ENCODE peak calls at places on chromosomes 3 and 15, in five cellular contexts. Q is HepG2, G is HCT116, R is GM12878, H is K562. C is an unnamed sample. For H3K27me3, the result is how much of the 10 kb centered on the place peaks cover.

GRCh38 chr3:174321549-174321948 is 537.6 kb upstream of the NAALADL2 start:
- DNase-seq in Q (no peak), G (no peak), R (no peak), H (no peak), C (no peak)

GRCh38 chr15:100457201-100457600 is 71.5 kb downstream of the CERS3 start:
- DNase-seq in Q (no peak), G (no peak), R (no peak), H (no peak), C (peak)

GRCh38 chr3:46998121-46998851 is 18.8 kb downstream of the NBEAL2 start:
- DNase-seq in Q (peak), G (peak), R (no peak), H (peak), C (peak)

GRCh38 chr3:150238995-150239612 is 169.0 kb upstream of the TSC22D2 start:
- DNase-seq in Q (peak), G (peak), R (no peak), H (no peak), C (peak)

GRCh38 chr3:46699846-46700523 is 1.2 kb upstream of the TMIE start:
- DNase-seq in Q (no peak), G (no peak), R (no peak), H (no peak), C (no peak)

GRCh38 chr3:184538600-184539431 is 22.8 kb upstream of the EPHB3 start:
- DNase-seq in Q (no peak), G (no peak), R (no peak), H (no peak), C (no peak)

GRCh38 chr15:25481208-25481862 is 42.5 kb upstream of the UBE3A start:
- DNase-seq in Q (no peak), G (no peak), R (no peak), H (no peak), C (peak)

GRCh38 chr15:71261934-71262333 is 146.7 kb downstream of the THSD4 start:
- DNase-seq in Q (no peak), G (no peak), R (no peak), H (no peak), C (no peak)

GRCh38 chr15:61157933-61158332 is 71.2 kb downstream of the RORA start:
- DNase-seq in Q (no peak), G (no peak), R (no peak), H (no peak), C (no peak)

GRCh38 chr3:179037361-179037760 is 34.2 kb downstream of the ZMAT3 start:
- DNase-seq in Q (no peak), G (no peak), R (no peak), H (no peak), C (no peak)

GRCh38 chr3:170703121-170703588 is 117.3 kb upstream of the SLC7A14 start:
- DNase-seq in Q (no peak), G (no peak), R (no peak), H (peak), C (no peak)

GRCh38 chr15:38425269-38425668 is 28.7 kb upstream of the FAM98B start:
- DNase-seq in Q (no peak), G (no peak), R (no peak), H (no peak), C (no peak)

DNA sequence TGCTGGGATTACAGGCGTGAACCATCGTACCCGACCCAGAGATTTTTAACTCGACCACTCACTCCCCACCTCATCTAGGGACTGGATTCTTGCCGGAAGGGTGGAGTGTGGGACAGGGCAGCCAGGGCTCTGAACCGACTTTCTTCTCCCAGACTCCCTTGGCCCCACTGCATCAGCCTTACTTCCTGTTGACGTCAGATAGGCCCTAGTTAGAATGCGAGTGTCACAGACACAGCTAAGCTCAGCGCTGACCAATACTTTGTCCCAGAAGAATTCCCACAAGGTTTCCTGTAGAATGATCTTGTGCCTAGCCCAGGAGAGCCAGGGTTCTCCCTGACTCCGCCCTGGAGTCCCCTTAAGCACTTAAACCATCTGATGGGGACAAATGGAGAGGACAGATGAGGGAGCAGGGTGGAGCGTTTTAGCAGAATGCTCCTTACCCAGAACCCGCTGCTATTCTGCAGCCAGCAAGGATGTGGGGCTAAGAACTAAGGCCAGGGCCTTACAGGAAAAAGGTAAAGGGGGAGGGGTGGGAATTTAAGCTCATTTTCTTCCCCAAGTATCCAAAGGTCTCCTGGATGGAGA is 5.8 kb upstream of the TUSC2 start:
- DNase-seq in Q (no peak), G (no peak), R (no peak), H (no peak), C (no peak)
- TF ChIP-seq REST in Q (no peak), G (no peak), R (no peak), H (no peak), C (no peak)

GRCh38 chr15:45107941-45108630 is 5.9 kb downstream of the DUOX2 start:
- DNase-seq in Q (no peak), G (no peak), R (no peak), H (no peak), C (no peak)
- H3K27me3 ChIP-seq in Q (under half), G (under half), R (under half), H (under half), C (under half)

GRCh38 chr3:71787851-71788405 is 3.0 kb upstream of the PROK2 start:
- DNase-seq in Q (no peak), G (no peak), R (no peak), H (no peak), C (no peak)

GRCh38 chr3:71786551-71786950 is 1.6 kb upstream of the PROK2 start:
- DNase-seq in Q (no peak), G (no peak), R (no peak), H (no peak), C (peak)

GRCh38 chr3:71785594-71786472 is 885 bp upstream of the PROK2 start:
- DNase-seq in Q (no peak), G (no peak), R (no peak), H (no peak), C (peak)

GRCh38 chr3:71784914-71785593 is at the start of gene PROK2:
- DNase-seq in Q (no peak), G (no peak), R (no peak), H (no peak), C (peak)

DNA sequence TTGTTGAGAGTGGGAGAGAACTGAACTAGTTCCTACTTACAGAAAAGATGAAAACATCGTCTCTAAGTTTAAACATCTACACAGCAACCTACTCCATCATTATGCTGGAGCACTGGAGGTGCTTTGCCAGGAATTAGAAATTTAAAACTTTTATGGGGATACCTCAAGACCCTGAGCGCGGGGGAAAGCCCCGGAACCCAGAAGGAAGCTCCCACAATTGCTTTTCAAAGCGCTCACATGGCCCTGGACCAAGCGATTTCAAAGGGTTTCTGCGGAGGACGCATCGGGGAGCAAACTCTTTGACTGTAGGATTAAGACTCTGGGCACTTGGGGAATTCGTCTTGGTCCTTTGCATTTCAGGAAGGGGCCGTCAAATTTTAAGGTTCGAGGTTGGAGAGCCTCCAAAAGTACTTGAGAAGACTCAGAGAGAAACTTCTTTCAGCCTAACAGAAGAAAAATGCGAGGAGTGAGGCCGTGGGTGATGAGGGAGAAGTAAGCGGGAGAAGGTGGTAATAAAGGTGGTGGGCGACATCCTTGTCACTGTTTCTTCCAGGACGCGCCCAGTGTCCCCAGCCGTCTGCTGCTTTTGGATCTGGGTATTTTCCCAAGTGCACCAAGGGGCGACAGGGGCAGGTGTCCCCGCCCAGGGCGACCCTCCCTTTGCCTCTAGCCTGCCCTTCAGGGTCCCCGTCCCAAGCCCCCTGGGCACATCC is 591 bp downstream of the PROK2 start:
- DNase-seq in Q (no peak), G (no peak), R (no peak), H (no peak), C (peak)
- TF ChIP-seq EZH2 in Q (no peak), G (no peak), R (no peak), H (no peak), C (peak)

GRCh38 chr3:48345946-48346572 is 12.6 kb upstream of the SPINK8 start:
- DNase-seq in Q (no peak), G (no peak), R (no peak), H (no peak), C (no peak)
- TF ChIP-seq REST in Q (no peak), G (no peak), R (no peak), H (no peak), C (no peak)

GRCh38 chr15:89397653-89398023 is 63.0 kb upstream of the POLG start:
- DNase-seq in Q (no peak), G (no peak), R (no peak), H (no peak), C (no peak)
- H3K27me3 ChIP-seq in Q (half or more), G (under half), R (under half), H (under half), C (half or more)

GRCh38 chr15:43294091-43294706 is 27.5 kb upstream of the TGM5 start:
- DNase-seq in Q (no peak), G (no peak), R (no peak), H (no peak), C (no peak)

GRCh38 chr15:43287254-43287653 is 20.5 kb upstream of the TGM5 start:
- DNase-seq in Q (no peak), G (no peak), R (no peak), H (no peak), C (no peak)

GRCh38 chr15:43293402-43293801 is 26.7 kb upstream of the TGM5 start:
- DNase-seq in Q (peak), G (no peak), R (no peak), H (peak), C (peak)

DNA sequence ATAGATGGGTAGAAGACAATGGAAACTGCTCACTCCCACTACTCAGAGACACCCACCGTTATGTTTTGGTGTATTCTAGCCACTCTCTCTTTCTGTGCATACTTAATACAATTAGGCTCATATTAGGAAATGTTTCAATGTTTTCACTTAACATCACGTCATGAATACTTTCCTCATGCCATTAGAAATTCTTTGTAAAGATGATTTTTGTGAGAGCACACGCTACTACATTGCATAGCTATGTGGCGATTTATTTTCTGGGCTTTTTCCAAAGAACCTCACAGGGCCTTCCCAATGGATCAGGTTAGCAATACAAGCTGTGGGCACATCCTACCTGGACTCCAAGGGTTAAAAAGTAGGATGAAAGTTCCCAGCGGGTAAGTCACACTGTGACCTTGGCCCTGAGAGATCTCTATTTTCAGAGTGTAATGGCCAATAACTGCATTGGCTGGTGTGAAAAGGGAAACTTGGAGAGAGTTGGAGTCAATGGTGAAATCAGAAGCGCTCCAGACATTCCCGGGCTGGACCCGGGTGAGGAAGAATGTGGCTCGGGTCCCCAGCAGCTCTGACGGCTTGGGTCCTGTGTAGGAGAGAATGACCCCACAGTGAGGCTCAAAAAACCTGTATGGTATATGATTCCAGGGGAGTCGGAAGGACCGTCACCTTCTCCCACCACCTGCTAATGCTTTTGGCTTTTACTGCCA is 25.8 kb upstream of the TGM5 start:
- DNase-seq in Q (no peak), G (no peak), R (no peak), H (no peak), C (no peak)
- TF ChIP-seq EZH2 in Q (no peak), G (no peak), R (no peak), H (no peak), C (no peak)

DNA sequence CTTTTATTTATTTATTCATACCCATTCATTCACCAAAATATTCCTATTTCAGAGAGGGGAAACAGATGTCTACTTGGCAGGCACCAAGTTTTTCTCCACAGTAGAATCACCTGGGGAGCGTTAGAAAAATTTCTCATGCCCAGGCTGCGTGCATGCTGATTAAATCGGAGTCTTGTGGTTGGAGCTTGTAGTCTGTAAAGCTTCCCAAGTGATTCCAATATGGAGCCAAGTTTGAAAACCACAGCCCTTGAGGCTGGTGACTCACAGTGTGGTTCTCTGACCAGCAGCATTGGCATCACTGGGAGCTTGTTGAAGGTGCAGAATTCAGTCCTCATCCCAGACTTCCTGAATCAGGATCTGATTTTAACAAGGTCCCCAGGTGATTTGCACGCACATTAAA is 49.7 kb downstream of the PDHB start:
- DNase-seq in Q (no peak), G (peak), R (no peak), H (no peak), C (no peak)
- TF ChIP-seq REST in Q (no peak), G (no peak), R (no peak), H (no peak), C (no peak)

DNA sequence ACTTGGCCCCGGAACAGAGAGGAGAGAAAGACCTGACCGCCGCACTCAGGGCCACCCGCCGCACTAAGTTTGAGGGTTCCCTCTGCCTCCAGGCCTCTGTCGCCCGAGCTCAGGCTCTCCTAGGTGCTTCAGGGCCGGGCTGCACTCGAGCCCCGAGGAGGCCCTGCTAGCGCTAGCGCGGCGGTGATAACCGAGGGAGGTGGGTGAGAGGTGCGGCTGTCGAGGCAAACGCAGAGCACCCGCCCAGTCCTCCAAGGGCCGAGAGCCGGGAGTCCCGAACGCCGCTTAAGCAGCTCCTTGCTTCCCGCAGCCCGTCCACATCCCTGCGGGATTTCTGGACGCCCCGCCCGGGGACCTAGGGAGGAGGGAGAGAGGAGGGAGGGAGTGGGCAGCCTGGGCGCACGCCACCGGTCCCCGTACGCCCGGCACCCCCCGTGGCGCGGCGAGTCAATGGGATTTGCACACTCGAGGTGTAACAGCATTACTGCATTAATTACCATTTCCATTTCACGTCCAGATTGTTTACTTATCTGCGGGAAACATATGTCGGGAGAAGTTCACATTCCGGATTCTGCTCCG is 6.8 kb downstream of the SOX14 start:
- DNase-seq in Q (no peak), G (no peak), R (no peak), H (no peak), C (peak)
- H3K27me3 ChIP-seq in Q (half or more), G (under half), R (half or more), H (under half), C (half or more)

GRCh38 chr3:55473788-55474187 is 13.3 kb downstream of the WNT5A start:
- DNase-seq in Q (no peak), G (no peak), R (no peak), H (no peak), C (peak)

GRCh38 chr3:55471084-55471483 is 16.0 kb downstream of the WNT5A start:
- DNase-seq in Q (no peak), G (no peak), R (no peak), H (no peak), C (no peak)

GRCh38 chr3:55471522-55472280 is 15.4 kb downstream of the WNT5A start:
- DNase-seq in Q (no peak), G (no peak), R (no peak), H (no peak), C (no peak)

GRCh38 chr3:55476515-55476914 is 10.6 kb downstream of the WNT5A start:
- DNase-seq in Q (no peak), G (no peak), R (no peak), H (no peak), C (no peak)

GRCh38 chr3:55474213-55474632 is 12.9 kb downstream of the WNT5A start:
- DNase-seq in Q (no peak), G (no peak), R (no peak), H (no peak), C (peak)
- TF ChIP-seq EZH2 in Q (no peak), G (no peak), R (no peak), H (no peak), C (peak)

DNA sequence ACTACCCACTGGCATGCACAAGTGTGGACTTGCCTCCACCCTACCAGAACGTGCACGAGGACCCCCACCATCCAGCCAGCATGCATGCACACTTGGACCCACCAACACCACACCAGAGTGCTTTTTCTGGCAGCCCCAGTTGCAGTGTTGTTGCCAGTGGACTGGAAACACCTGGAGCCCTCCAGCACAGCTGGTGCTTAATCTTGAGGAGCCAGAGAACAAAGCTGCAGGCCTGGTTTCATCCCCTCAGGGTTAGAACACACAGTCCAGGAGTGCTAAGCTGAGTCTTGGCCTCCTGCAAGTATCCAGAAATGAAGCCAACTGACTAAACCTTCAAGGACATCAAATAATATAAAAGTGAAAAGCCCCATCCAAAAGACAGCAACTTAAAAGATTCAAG is 888.0 kb downstream of the NTRK3 start:
- DNase-seq in Q (no peak), G (no peak), R (no peak), H (no peak), C (no peak)
- TF ChIP-seq REST in Q (no peak), G (no peak), R (no peak), H (no peak), C (no peak)

C was measured in GM23338.